ENCODE peak calls at places on chromosomes 3 and 15, in eight cellular contexts. One of them, this sample, is unnamed.
A peak's percentile ranks its signal among the peaks of the same experiment; 100 is the strongest.

GRCh38 chr3:13709706-13710105 is 160.8 kb downstream of the FBLN2 start:
- DNase-seq in neural crest cell: no peak
- DNase-seq in upper lobe of left lung: no peak
- DNase-seq in Calu3: no peak
- DNase-seq in foreskin keratinocyte: no peak
- DNase-seq in progenitor cell of endocrine pancreas: peak; percentile 3
- DNase-seq in CD4-positive, alpha-beta T cell: no peak
- DNase-seq in cardiac muscle cell: no peak
- DNase-seq in this sample: peak; percentile 4

GRCh38 chr3:126212629-126213375 is 32.4 kb upstream of the ALDH1L1 start:
- DNase-seq in foreskin keratinocyte: peak; percentile 27
- DNase-seq in Calu3: peak; percentile 74
- DNase-seq in CD4-positive, alpha-beta T cell: no peak
- DNase-seq in progenitor cell of endocrine pancreas: peak; percentile 56
- DNase-seq in neural crest cell: peak; percentile 67
- DNase-seq in upper lobe of left lung: peak; percentile 91
- DNase-seq in cardiac muscle cell: peak; percentile 77
- DNase-seq in this sample: no peak

GRCh38 chr15:64282701-64283100 is 73.3 kb downstream of the CSNK1G1 start:
- DNase-seq in Calu3: no peak
- DNase-seq in CD4-positive, alpha-beta T cell: no peak
- DNase-seq in cardiac muscle cell: no peak
- DNase-seq in progenitor cell of endocrine pancreas: no peak
- DNase-seq in foreskin keratinocyte: no peak
- DNase-seq in neural crest cell: no peak
- DNase-seq in upper lobe of left lung: no peak
- DNase-seq in this sample: no peak

GRCh38 chr15:74978503-74978902 is 16.9 kb upstream of the SCAMP5 start:
- DNase-seq in progenitor cell of endocrine pancreas: no peak
- DNase-seq in CD4-positive, alpha-beta T cell: peak; percentile 48
- DNase-seq in neural crest cell: no peak
- DNase-seq in upper lobe of left lung: no peak
- DNase-seq in foreskin keratinocyte: no peak
- DNase-seq in Calu3: no peak
- DNase-seq in cardiac muscle cell: no peak
- DNase-seq in this sample: no peak

GRCh38 chr3:185758912-185759311 is 65.9 kb downstream of the IGF2BP2 start:
- DNase-seq in upper lobe of left lung: no peak
- DNase-seq in progenitor cell of endocrine pancreas: no peak
- DNase-seq in Calu3: peak; percentile 52
- DNase-seq in cardiac muscle cell: no peak
- DNase-seq in neural crest cell: no peak
- DNase-seq in CD4-positive, alpha-beta T cell: no peak
- DNase-seq in foreskin keratinocyte: no peak
- DNase-seq in this sample: no peak

GRCh38 chr3:60440869-60441268 is 810.4 kb downstream of the FHIT start:
- DNase-seq in upper lobe of left lung: no peak
- DNase-seq in progenitor cell of endocrine pancreas: no peak
- DNase-seq in Calu3: no peak
- DNase-seq in neural crest cell: no peak
- DNase-seq in foreskin keratinocyte: no peak
- DNase-seq in cardiac muscle cell: no peak
- DNase-seq in CD4-positive, alpha-beta T cell: no peak
- DNase-seq in this sample: no peak

GRCh38 chr3:165642761-165643432 is 194.3 kb downstream of the BCHE start:
- DNase-seq in upper lobe of left lung: no peak
- DNase-seq in foreskin keratinocyte: peak; percentile 96
- DNase-seq in neural crest cell: no peak
- DNase-seq in CD4-positive, alpha-beta T cell: no peak
- DNase-seq in cardiac muscle cell: no peak
- DNase-seq in Calu3: peak; percentile 91
- DNase-seq in progenitor cell of endocrine pancreas: no peak
- DNase-seq in this sample: no peak

GRCh38 chr15:101558217-101558941 is 68.9 kb upstream of the PCSK6 start:
- DNase-seq in CD4-positive, alpha-beta T cell: no peak
- DNase-seq in foreskin keratinocyte: no peak
- DNase-seq in cardiac muscle cell: no peak
- DNase-seq in upper lobe of left lung: no peak
- DNase-seq in progenitor cell of endocrine pancreas: no peak
- DNase-seq in Calu3: no peak
- DNase-seq in neural crest cell: no peak
- DNase-seq in this sample: no peak

GRCh38 chr15:47792231-47792630 is 74.9 kb downstream of the SEMA6D start:
- DNase-seq in CD4-positive, alpha-beta T cell: no peak
- DNase-seq in cardiac muscle cell: no peak
- DNase-seq in foreskin keratinocyte: no peak
- DNase-seq in upper lobe of left lung: no peak
- DNase-seq in neural crest cell: no peak
- DNase-seq in progenitor cell of endocrine pancreas: no peak
- DNase-seq in Calu3: no peak
- DNase-seq in this sample: no peak

GRCh38 chr15:85327820-85328219 is 52.6 kb upstream of the AKAP13 start:
- DNase-seq in progenitor cell of endocrine pancreas: no peak
- DNase-seq in foreskin keratinocyte: no peak
- DNase-seq in Calu3: no peak
- DNase-seq in cardiac muscle cell: no peak
- DNase-seq in upper lobe of left lung: no peak
- DNase-seq in CD4-positive, alpha-beta T cell: no peak
- DNase-seq in neural crest cell: no peak
- DNase-seq in this sample: no peak

GRCh38 chr3:72375237-72376154 is 472.7 kb downstream of the SHQ1 start:
- DNase-seq in progenitor cell of endocrine pancreas: no peak
- DNase-seq in upper lobe of left lung: no peak
- DNase-seq in cardiac muscle cell: no peak
- DNase-seq in Calu3: no peak
- DNase-seq in CD4-positive, alpha-beta T cell: no peak
- DNase-seq in neural crest cell: no peak
- DNase-seq in foreskin keratinocyte: no peak
- DNase-seq in this sample: no peak

GRCh38 chr3:159486580-159486979 is 502.1 kb upstream of the IL12A start:
- DNase-seq in neural crest cell: no peak
- DNase-seq in upper lobe of left lung: no peak
- DNase-seq in CD4-positive, alpha-beta T cell: no peak
- DNase-seq in cardiac muscle cell: no peak
- DNase-seq in foreskin keratinocyte: no peak
- DNase-seq in progenitor cell of endocrine pancreas: no peak
- DNase-seq in Calu3: no peak
- DNase-seq in this sample: no peak
- TF ChIP-seq CTCF in neural crest cell: peak; percentile 15
- TF ChIP-seq CTCF in upper lobe of left lung: no peak
- TF ChIP-seq CTCF in CD4-positive, alpha-beta T cell: no peak
- TF ChIP-seq CTCF in cardiac muscle cell: peak; percentile 10
- TF ChIP-seq CTCF in foreskin keratinocyte: peak; percentile 45
- TF ChIP-seq CTCF in progenitor cell of endocrine pancreas: no peak
- TF ChIP-seq CTCF in Calu3: no peak
- TF ChIP-seq CTCF in this sample: no peak

DNA sequence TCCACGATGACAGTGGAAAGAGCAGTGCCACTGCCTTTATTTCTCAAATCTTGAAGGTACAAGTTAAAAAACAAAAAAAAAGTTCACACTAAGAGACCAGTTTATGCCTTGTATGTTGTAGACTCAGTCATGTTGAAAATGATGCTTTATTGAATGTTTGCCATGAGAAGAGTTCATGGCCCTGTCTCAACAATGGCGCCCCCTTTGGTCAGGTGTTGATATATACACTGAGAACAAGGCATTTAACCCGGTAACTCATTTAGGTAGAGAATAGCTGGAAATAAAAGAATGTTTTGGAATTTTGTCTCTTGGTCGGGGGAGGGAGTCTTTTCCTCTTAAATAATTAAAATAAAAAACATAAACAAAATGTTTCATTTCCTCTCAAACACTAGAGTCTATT is 145.6 kb upstream of the SLC2A2 start:
- DNase-seq in foreskin keratinocyte: no peak
- DNase-seq in CD4-positive, alpha-beta T cell: peak; percentile 3
- DNase-seq in neural crest cell: no peak
- DNase-seq in upper lobe of left lung: no peak
- DNase-seq in progenitor cell of endocrine pancreas: no peak
- DNase-seq in Calu3: peak; percentile 30
- DNase-seq in cardiac muscle cell: no peak
- DNase-seq in this sample: no peak
- TF ChIP-seq CTCF in foreskin keratinocyte: peak; percentile 57
- TF ChIP-seq CTCF in CD4-positive, alpha-beta T cell: peak; percentile 26
- TF ChIP-seq CTCF in neural crest cell: peak; percentile 51
- TF ChIP-seq CTCF in upper lobe of left lung: no peak
- TF ChIP-seq CTCF in progenitor cell of endocrine pancreas: peak; percentile 28
- TF ChIP-seq CTCF in Calu3: peak; percentile 53
- TF ChIP-seq CTCF in cardiac muscle cell: peak; percentile 20
- TF ChIP-seq CTCF in this sample: no peak

DNA sequence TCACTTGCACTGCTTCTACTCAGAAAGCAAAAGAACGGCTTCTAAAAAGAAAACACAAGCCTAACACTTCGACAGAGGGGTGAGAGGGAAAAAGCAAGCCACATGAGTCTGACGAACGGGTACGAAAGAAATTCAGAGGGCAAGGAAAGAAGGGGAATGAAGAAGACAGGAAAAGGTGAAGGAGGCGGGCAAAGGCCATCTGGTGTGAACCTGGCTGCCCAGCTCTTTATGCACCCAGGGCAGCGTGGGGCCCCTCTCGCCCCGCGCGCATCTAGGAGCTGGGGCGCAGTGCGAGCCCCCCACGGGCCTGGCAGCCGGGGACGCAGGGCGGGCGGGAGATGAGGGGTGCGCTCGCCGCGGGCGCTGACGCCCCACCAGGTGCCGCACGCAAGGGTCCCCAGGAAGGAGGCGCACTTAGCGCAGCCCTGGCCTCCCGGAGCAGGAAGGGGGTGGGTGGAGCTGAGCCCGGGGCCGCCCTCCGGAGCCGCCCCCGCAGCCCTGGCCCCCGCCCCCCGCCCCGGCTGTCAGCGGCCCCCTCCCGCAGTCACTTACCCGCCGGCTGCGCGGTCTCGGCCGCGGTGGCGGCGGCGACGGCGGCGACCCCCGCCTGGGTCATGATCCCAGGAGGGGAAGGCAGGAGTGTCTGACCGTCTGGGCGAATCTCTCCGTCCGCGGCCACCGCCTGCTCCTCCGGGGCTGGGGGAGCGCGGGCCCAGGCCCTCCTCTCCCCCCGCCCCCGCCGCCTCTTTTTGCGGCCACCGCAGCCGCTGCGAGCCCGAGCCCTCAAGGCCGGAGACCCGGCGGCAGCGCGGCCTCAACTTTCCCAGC is at the start of gene USF3:
- DNase-seq in cardiac muscle cell: peak; percentile 77
- DNase-seq in Calu3: peak; percentile 78
- DNase-seq in neural crest cell: no peak
- DNase-seq in CD4-positive, alpha-beta T cell: peak; percentile 78
- DNase-seq in upper lobe of left lung: peak; percentile 95
- DNase-seq in foreskin keratinocyte: no peak
- DNase-seq in progenitor cell of endocrine pancreas: peak; percentile 50
- DNase-seq in this sample: peak; percentile 77
- TF ChIP-seq CTCF in cardiac muscle cell: no peak
- TF ChIP-seq CTCF in Calu3: no peak
- TF ChIP-seq CTCF in neural crest cell: no peak
- TF ChIP-seq CTCF in CD4-positive, alpha-beta T cell: no peak
- TF ChIP-seq CTCF in upper lobe of left lung: no peak
- TF ChIP-seq CTCF in foreskin keratinocyte: peak; percentile 32
- TF ChIP-seq CTCF in progenitor cell of endocrine pancreas: peak; percentile 14
- TF ChIP-seq CTCF in this sample: no peak

GRCh38 chr3:119352863-119353527 is 58.8 kb downstream of the ARHGAP31 start:
- DNase-seq in neural crest cell: no peak
- DNase-seq in upper lobe of left lung: no peak
- DNase-seq in cardiac muscle cell: no peak
- DNase-seq in progenitor cell of endocrine pancreas: no peak
- DNase-seq in CD4-positive, alpha-beta T cell: no peak
- DNase-seq in foreskin keratinocyte: no peak
- DNase-seq in Calu3: peak; percentile 13
- DNase-seq in this sample: no peak
- TF ChIP-seq CTCF in neural crest cell: no peak
- TF ChIP-seq CTCF in upper lobe of left lung: no peak
- TF ChIP-seq CTCF in cardiac muscle cell: peak; percentile 41
- TF ChIP-seq CTCF in progenitor cell of endocrine pancreas: no peak
- TF ChIP-seq CTCF in CD4-positive, alpha-beta T cell: peak; percentile 56
- TF ChIP-seq CTCF in foreskin keratinocyte: peak; percentile 60
- TF ChIP-seq CTCF in Calu3: no peak
- TF ChIP-seq CTCF in this sample: no peak

GRCh38 chr15:60616628-60617027 is 137.7 kb upstream of the ICE2 start:
- DNase-seq in Calu3: no peak
- DNase-seq in progenitor cell of endocrine pancreas: no peak
- DNase-seq in foreskin keratinocyte: no peak
- DNase-seq in upper lobe of left lung: no peak
- DNase-seq in cardiac muscle cell: no peak
- DNase-seq in neural crest cell: no peak
- DNase-seq in CD4-positive, alpha-beta T cell: no peak
- DNase-seq in this sample: no peak

GRCh38 chr15:60612400-60613048 is 133.6 kb upstream of the ICE2 start:
- DNase-seq in CD4-positive, alpha-beta T cell: no peak
- DNase-seq in Calu3: no peak
- DNase-seq in cardiac muscle cell: peak; percentile 46
- DNase-seq in neural crest cell: no peak
- DNase-seq in foreskin keratinocyte: no peak
- DNase-seq in progenitor cell of endocrine pancreas: no peak
- DNase-seq in upper lobe of left lung: no peak
- DNase-seq in this sample: no peak

GRCh38 chr15:60616147-60616546 is 137.2 kb upstream of the ICE2 start:
- DNase-seq in progenitor cell of endocrine pancreas: no peak
- DNase-seq in Calu3: no peak
- DNase-seq in upper lobe of left lung: no peak
- DNase-seq in foreskin keratinocyte: no peak
- DNase-seq in neural crest cell: no peak
- DNase-seq in CD4-positive, alpha-beta T cell: no peak
- DNase-seq in cardiac muscle cell: no peak
- DNase-seq in this sample: no peak

GRCh38 chr15:60614028-60614427 is 135.1 kb upstream of the ICE2 start:
- DNase-seq in progenitor cell of endocrine pancreas: no peak
- DNase-seq in upper lobe of left lung: no peak
- DNase-seq in foreskin keratinocyte: no peak
- DNase-seq in Calu3: no peak
- DNase-seq in cardiac muscle cell: no peak
- DNase-seq in neural crest cell: no peak
- DNase-seq in CD4-positive, alpha-beta T cell: no peak
- DNase-seq in this sample: no peak

GRCh38 chr15:60614862-60615771 is 136.2 kb upstream of the ICE2 start:
- DNase-seq in upper lobe of left lung: no peak
- DNase-seq in Calu3: peak; percentile 23
- DNase-seq in foreskin keratinocyte: no peak
- DNase-seq in progenitor cell of endocrine pancreas: no peak
- DNase-seq in neural crest cell: no peak
- DNase-seq in cardiac muscle cell: no peak
- DNase-seq in CD4-positive, alpha-beta T cell: no peak
- DNase-seq in this sample: no peak
- TF ChIP-seq CTCF in upper lobe of left lung: no peak
- TF ChIP-seq CTCF in Calu3: no peak
- TF ChIP-seq CTCF in foreskin keratinocyte: peak; percentile 17
- TF ChIP-seq CTCF in progenitor cell of endocrine pancreas: no peak
- TF ChIP-seq CTCF in neural crest cell: no peak
- TF ChIP-seq CTCF in cardiac muscle cell: no peak
- TF ChIP-seq CTCF in CD4-positive, alpha-beta T cell: no peak
- TF ChIP-seq CTCF in this sample: no peak

This sample was measured in activated B cell treated with CpG ODN at 0.5 μM for 24 hours.